ENCODE peak calls at places on chromosomes 16 and 17, in six cellular contexts. One of them, this sample, is unnamed.

GRCh38 chr17:2405247-2405926 is 4.5 kb upstream of the MNT start:
- DNase-seq in testis: peak
- DNase-seq in lower leg skin: peak
- DNase-seq in activated T-helper 1 cell treated with anti-CD3 and anti-CD28 coated beads, Interleukin-12 subunit alpha, Interleukin-12 subunit beta, Interleukin-2, Interleukin-4 antibody, amounts not matched to agents 30 ng/mL and 10 ng/mL and 1 ng/mL, durations not matched to agents 14 hours and 24 hours and 36 hours: no peak
- DNase-seq in activated CD4-positive, alpha-beta T cell treated with anti-CD3 and anti-CD28 coated beads for 48 hours: no peak
- DNase-seq in left colon: no peak
- DNase-seq in this sample: peak

GRCh38 chr16:68272501-68273209 is 8.3 kb downstream of the SLC7A6 start:
- DNase-seq in activated T-helper 1 cell treated with anti-CD3 and anti-CD28 coated beads, Interleukin-12 subunit alpha, Interleukin-12 subunit beta, Interleukin-2, Interleukin-4 antibody, amounts not matched to agents 30 ng/mL and 10 ng/mL and 1 ng/mL, durations not matched to agents 14 hours and 24 hours and 36 hours: no peak
- DNase-seq in lower leg skin: no peak
- DNase-seq in activated CD4-positive, alpha-beta T cell treated with anti-CD3 and anti-CD28 coated beads for 48 hours: no peak
- DNase-seq in left colon: peak
- DNase-seq in testis: no peak
- DNase-seq in this sample: no peak

GRCh38 chr17:78351449-78352006 is 8.3 kb downstream of the SOCS3 start:
- DNase-seq in activated T-helper 1 cell treated with anti-CD3 and anti-CD28 coated beads, Interleukin-12 subunit alpha, Interleukin-12 subunit beta, Interleukin-2, Interleukin-4 antibody, amounts not matched to agents 30 ng/mL and 10 ng/mL and 1 ng/mL, durations not matched to agents 14 hours and 24 hours and 36 hours: no peak
- DNase-seq in testis: peak
- DNase-seq in activated CD4-positive, alpha-beta T cell treated with anti-CD3 and anti-CD28 coated beads for 48 hours: no peak
- DNase-seq in left colon: peak
- DNase-seq in lower leg skin: peak
- DNase-seq in this sample: peak

GRCh38 chr16:20242568-20243240 is 84.6 kb downstream of the GP2 start:
- DNase-seq in lower leg skin: no peak
- DNase-seq in activated T-helper 1 cell treated with anti-CD3 and anti-CD28 coated beads, Interleukin-12 subunit alpha, Interleukin-12 subunit beta, Interleukin-2, Interleukin-4 antibody, amounts not matched to agents 30 ng/mL and 10 ng/mL and 1 ng/mL, durations not matched to agents 14 hours and 24 hours and 36 hours: no peak
- DNase-seq in activated CD4-positive, alpha-beta T cell treated with anti-CD3 and anti-CD28 coated beads for 48 hours: no peak
- DNase-seq in left colon: no peak
- DNase-seq in testis: no peak
- DNase-seq in this sample: no peak

GRCh38 chr17:2837147-2837561 is 40.9 kb downstream of the RAP1GAP2 start:
- DNase-seq in activated T-helper 1 cell treated with anti-CD3 and anti-CD28 coated beads, Interleukin-12 subunit alpha, Interleukin-12 subunit beta, Interleukin-2, Interleukin-4 antibody, amounts not matched to agents 30 ng/mL and 10 ng/mL and 1 ng/mL, durations not matched to agents 14 hours and 24 hours and 36 hours: no peak
- DNase-seq in testis: no peak
- DNase-seq in lower leg skin: no peak
- DNase-seq in activated CD4-positive, alpha-beta T cell treated with anti-CD3 and anti-CD28 coated beads for 48 hours: peak
- DNase-seq in left colon: no peak
- DNase-seq in this sample: no peak

GRCh38 chr16:88667496-88667895 is 4.6 kb upstream of the MVD start:
- DNase-seq in lower leg skin: no peak
- DNase-seq in left colon: no peak
- DNase-seq in activated CD4-positive, alpha-beta T cell treated with anti-CD3 and anti-CD28 coated beads for 48 hours: no peak
- DNase-seq in activated T-helper 1 cell treated with anti-CD3 and anti-CD28 coated beads, Interleukin-12 subunit alpha, Interleukin-12 subunit beta, Interleukin-2, Interleukin-4 antibody, amounts not matched to agents 30 ng/mL and 10 ng/mL and 1 ng/mL, durations not matched to agents 14 hours and 24 hours and 36 hours: no peak
- DNase-seq in testis: no peak
- DNase-seq in this sample: no peak

GRCh38 chr16:56263711-56264608 is 72.7 kb downstream of the GNAO1 start:
- DNase-seq in activated CD4-positive, alpha-beta T cell treated with anti-CD3 and anti-CD28 coated beads for 48 hours: no peak
- DNase-seq in left colon: no peak
- DNase-seq in testis: no peak
- DNase-seq in lower leg skin: peak
- DNase-seq in activated T-helper 1 cell treated with anti-CD3 and anti-CD28 coated beads, Interleukin-12 subunit alpha, Interleukin-12 subunit beta, Interleukin-2, Interleukin-4 antibody, amounts not matched to agents 30 ng/mL and 10 ng/mL and 1 ng/mL, durations not matched to agents 14 hours and 24 hours and 36 hours: no peak
- DNase-seq in this sample: no peak

GRCh38 chr16:79608976-79609375 is 8.4 kb upstream of the MAF start:
- DNase-seq in activated T-helper 1 cell treated with anti-CD3 and anti-CD28 coated beads, Interleukin-12 subunit alpha, Interleukin-12 subunit beta, Interleukin-2, Interleukin-4 antibody, amounts not matched to agents 30 ng/mL and 10 ng/mL and 1 ng/mL, durations not matched to agents 14 hours and 24 hours and 36 hours: no peak
- DNase-seq in lower leg skin: no peak
- DNase-seq in activated CD4-positive, alpha-beta T cell treated with anti-CD3 and anti-CD28 coated beads for 48 hours: no peak
- DNase-seq in testis: no peak
- DNase-seq in left colon: no peak
- DNase-seq in this sample: no peak

GRCh38 chr16:86424968-86425367 is 85.4 kb upstream of the FOXF1 start:
- DNase-seq in testis: no peak
- DNase-seq in left colon: no peak
- DNase-seq in lower leg skin: no peak
- DNase-seq in activated T-helper 1 cell treated with anti-CD3 and anti-CD28 coated beads, Interleukin-12 subunit alpha, Interleukin-12 subunit beta, Interleukin-2, Interleukin-4 antibody, amounts not matched to agents 30 ng/mL and 10 ng/mL and 1 ng/mL, durations not matched to agents 14 hours and 24 hours and 36 hours: no peak
- DNase-seq in activated CD4-positive, alpha-beta T cell treated with anti-CD3 and anti-CD28 coated beads for 48 hours: no peak
- DNase-seq in this sample: no peak

GRCh38 chr16:1870365-1871082 is 1.4 kb downstream of the MEIOB start:
- DNase-seq in left colon: no peak
- DNase-seq in activated CD4-positive, alpha-beta T cell treated with anti-CD3 and anti-CD28 coated beads for 48 hours: no peak
- DNase-seq in testis: no peak
- DNase-seq in activated T-helper 1 cell treated with anti-CD3 and anti-CD28 coated beads, Interleukin-12 subunit alpha, Interleukin-12 subunit beta, Interleukin-2, Interleukin-4 antibody, amounts not matched to agents 30 ng/mL and 10 ng/mL and 1 ng/mL, durations not matched to agents 14 hours and 24 hours and 36 hours: no peak
- DNase-seq in lower leg skin: no peak
- DNase-seq in this sample: peak

GRCh38 chr17:47720196-47720595 is 12.8 kb upstream of the TBX21 start:
- DNase-seq in testis: no peak
- DNase-seq in activated T-helper 1 cell treated with anti-CD3 and anti-CD28 coated beads, Interleukin-12 subunit alpha, Interleukin-12 subunit beta, Interleukin-2, Interleukin-4 antibody, amounts not matched to agents 30 ng/mL and 10 ng/mL and 1 ng/mL, durations not matched to agents 14 hours and 24 hours and 36 hours: no peak
- DNase-seq in left colon: no peak
- DNase-seq in lower leg skin: no peak
- DNase-seq in activated CD4-positive, alpha-beta T cell treated with anti-CD3 and anti-CD28 coated beads for 48 hours: no peak
- DNase-seq in this sample: no peak

GRCh38 chr17:65990593-65990992 is 201.3 kb downstream of the CEP112 start:
- DNase-seq in activated CD4-positive, alpha-beta T cell treated with anti-CD3 and anti-CD28 coated beads for 48 hours: no peak
- DNase-seq in activated T-helper 1 cell treated with anti-CD3 and anti-CD28 coated beads, Interleukin-12 subunit alpha, Interleukin-12 subunit beta, Interleukin-2, Interleukin-4 antibody, amounts not matched to agents 30 ng/mL and 10 ng/mL and 1 ng/mL, durations not matched to agents 14 hours and 24 hours and 36 hours: no peak
- DNase-seq in left colon: no peak
- DNase-seq in lower leg skin: no peak
- DNase-seq in testis: no peak
- DNase-seq in this sample: no peak

GRCh38 chr16:89120921-89121351 is 27.3 kb downstream of the ACSF3 start:
- DNase-seq in left colon: peak
- DNase-seq in activated T-helper 1 cell treated with anti-CD3 and anti-CD28 coated beads, Interleukin-12 subunit alpha, Interleukin-12 subunit beta, Interleukin-2, Interleukin-4 antibody, amounts not matched to agents 30 ng/mL and 10 ng/mL and 1 ng/mL, durations not matched to agents 14 hours and 24 hours and 36 hours: no peak
- DNase-seq in lower leg skin: no peak
- DNase-seq in testis: peak
- DNase-seq in activated CD4-positive, alpha-beta T cell treated with anti-CD3 and anti-CD28 coated beads for 48 hours: no peak
- DNase-seq in this sample: no peak

GRCh38 chr16:75764154-75764768 is 38.0 kb upstream of the CPHXL start:
- DNase-seq in testis: peak
- DNase-seq in left colon: peak
- DNase-seq in lower leg skin: no peak
- DNase-seq in activated CD4-positive, alpha-beta T cell treated with anti-CD3 and anti-CD28 coated beads for 48 hours: peak
- DNase-seq in activated T-helper 1 cell treated with anti-CD3 and anti-CD28 coated beads, Interleukin-12 subunit alpha, Interleukin-12 subunit beta, Interleukin-2, Interleukin-4 antibody, amounts not matched to agents 30 ng/mL and 10 ng/mL and 1 ng/mL, durations not matched to agents 14 hours and 24 hours and 36 hours: peak
- DNase-seq in this sample: peak

GRCh38 chr17:48037036-48037881 is at the start of gene COPZ2:
- DNase-seq in activated CD4-positive, alpha-beta T cell treated with anti-CD3 and anti-CD28 coated beads for 48 hours: peak
- DNase-seq in activated T-helper 1 cell treated with anti-CD3 and anti-CD28 coated beads, Interleukin-12 subunit alpha, Interleukin-12 subunit beta, Interleukin-2, Interleukin-4 antibody, amounts not matched to agents 30 ng/mL and 10 ng/mL and 1 ng/mL, durations not matched to agents 14 hours and 24 hours and 36 hours: peak
- DNase-seq in testis: peak
- DNase-seq in lower leg skin: peak
- DNase-seq in left colon: peak
- DNase-seq in this sample: peak

GRCh38 chr16:28326881-28327610 is 34.7 kb downstream of the SBK1 start:
- DNase-seq in testis: peak
- DNase-seq in left colon: peak
- DNase-seq in lower leg skin: peak
- DNase-seq in activated T-helper 1 cell treated with anti-CD3 and anti-CD28 coated beads, Interleukin-12 subunit alpha, Interleukin-12 subunit beta, Interleukin-2, Interleukin-4 antibody, amounts not matched to agents 30 ng/mL and 10 ng/mL and 1 ng/mL, durations not matched to agents 14 hours and 24 hours and 36 hours: peak
- DNase-seq in activated CD4-positive, alpha-beta T cell treated with anti-CD3 and anti-CD28 coated beads for 48 hours: peak
- DNase-seq in this sample: peak

GRCh38 chr16:10231563-10231962 is 49.3 kb upstream of the GRIN2A start:
- DNase-seq in lower leg skin: no peak
- DNase-seq in left colon: no peak
- DNase-seq in activated CD4-positive, alpha-beta T cell treated with anti-CD3 and anti-CD28 coated beads for 48 hours: no peak
- DNase-seq in activated T-helper 1 cell treated with anti-CD3 and anti-CD28 coated beads, Interleukin-12 subunit alpha, Interleukin-12 subunit beta, Interleukin-2, Interleukin-4 antibody, amounts not matched to agents 30 ng/mL and 10 ng/mL and 1 ng/mL, durations not matched to agents 14 hours and 24 hours and 36 hours: no peak
- DNase-seq in testis: no peak
- DNase-seq in this sample: no peak

GRCh38 chr17:38617074-38617860 is 11.5 kb upstream of the SRCIN1 start:
- DNase-seq in activated T-helper 1 cell treated with anti-CD3 and anti-CD28 coated beads, Interleukin-12 subunit alpha, Interleukin-12 subunit beta, Interleukin-2, Interleukin-4 antibody, amounts not matched to agents 30 ng/mL and 10 ng/mL and 1 ng/mL, durations not matched to agents 14 hours and 24 hours and 36 hours: no peak
- DNase-seq in lower leg skin: no peak
- DNase-seq in activated CD4-positive, alpha-beta T cell treated with anti-CD3 and anti-CD28 coated beads for 48 hours: no peak
- DNase-seq in testis: no peak
- DNase-seq in left colon: peak
- DNase-seq in this sample: no peak

GRCh38 chr16:73113326-73113720 is 65.4 kb upstream of the ZFHX3 start:
- DNase-seq in testis: no peak
- DNase-seq in activated T-helper 1 cell treated with anti-CD3 and anti-CD28 coated beads, Interleukin-12 subunit alpha, Interleukin-12 subunit beta, Interleukin-2, Interleukin-4 antibody, amounts not matched to agents 30 ng/mL and 10 ng/mL and 1 ng/mL, durations not matched to agents 14 hours and 24 hours and 36 hours: no peak
- DNase-seq in lower leg skin: no peak
- DNase-seq in left colon: no peak
- DNase-seq in activated CD4-positive, alpha-beta T cell treated with anti-CD3 and anti-CD28 coated beads for 48 hours: no peak
- DNase-seq in this sample: peak

GRCh38 chr17:27798376-27798775 is 2.0 kb downstream of the NOS2 start:
- DNase-seq in left colon: no peak
- DNase-seq in testis: no peak
- DNase-seq in activated CD4-positive, alpha-beta T cell treated with anti-CD3 and anti-CD28 coated beads for 48 hours: no peak
- DNase-seq in lower leg skin: no peak
- DNase-seq in activated T-helper 1 cell treated with anti-CD3 and anti-CD28 coated beads, Interleukin-12 subunit alpha, Interleukin-12 subunit beta, Interleukin-2, Interleukin-4 antibody, amounts not matched to agents 30 ng/mL and 10 ng/mL and 1 ng/mL, durations not matched to agents 14 hours and 24 hours and 36 hours: no peak
- DNase-seq in this sample: no peak

GRCh38 chr17:78925662-78926555 is 722 bp upstream of the TIMP2 start:
- DNase-seq in left colon: peak
- DNase-seq in activated CD4-positive, alpha-beta T cell treated with anti-CD3 and anti-CD28 coated beads for 48 hours: no peak
- DNase-seq in testis: peak
- DNase-seq in activated T-helper 1 cell treated with anti-CD3 and anti-CD28 coated beads, Interleukin-12 subunit alpha, Interleukin-12 subunit beta, Interleukin-2, Interleukin-4 antibody, amounts not matched to agents 30 ng/mL and 10 ng/mL and 1 ng/mL, durations not matched to agents 14 hours and 24 hours and 36 hours: no peak
- DNase-seq in lower leg skin: peak
- DNase-seq in this sample: peak

GRCh38 chr16:89007371-89008249 is 30.6 kb upstream of the CBFA2T3 start:
- DNase-seq in activated T-helper 1 cell treated with anti-CD3 and anti-CD28 coated beads, Interleukin-12 subunit alpha, Interleukin-12 subunit beta, Interleukin-2, Interleukin-4 antibody, amounts not matched to agents 30 ng/mL and 10 ng/mL and 1 ng/mL, durations not matched to agents 14 hours and 24 hours and 36 hours: no peak
- DNase-seq in testis: no peak
- DNase-seq in activated CD4-positive, alpha-beta T cell treated with anti-CD3 and anti-CD28 coated beads for 48 hours: no peak
- DNase-seq in left colon: no peak
- DNase-seq in lower leg skin: no peak
- DNase-seq in this sample: no peak

GRCh38 chr17:15943971-15944719 is 785 bp upstream of the ADORA2B start:
- DNase-seq in testis: no peak
- DNase-seq in left colon: no peak
- DNase-seq in activated CD4-positive, alpha-beta T cell treated with anti-CD3 and anti-CD28 coated beads for 48 hours: no peak
- DNase-seq in lower leg skin: no peak
- DNase-seq in activated T-helper 1 cell treated with anti-CD3 and anti-CD28 coated beads, Interleukin-12 subunit alpha, Interleukin-12 subunit beta, Interleukin-2, Interleukin-4 antibody, amounts not matched to agents 30 ng/mL and 10 ng/mL and 1 ng/mL, durations not matched to agents 14 hours and 24 hours and 36 hours: no peak
- DNase-seq in this sample: no peak

GRCh38 chr17:7393613-7394451 is 493 bp downstream of the PLSCR3 start:
- DNase-seq in activated CD4-positive, alpha-beta T cell treated with anti-CD3 and anti-CD28 coated beads for 48 hours: peak
- DNase-seq in lower leg skin: no peak
- DNase-seq in left colon: peak
- DNase-seq in testis: no peak
- DNase-seq in activated T-helper 1 cell treated with anti-CD3 and anti-CD28 coated beads, Interleukin-12 subunit alpha, Interleukin-12 subunit beta, Interleukin-2, Interleukin-4 antibody, amounts not matched to agents 30 ng/mL and 10 ng/mL and 1 ng/mL, durations not matched to agents 14 hours and 24 hours and 36 hours: peak
- DNase-seq in this sample: peak

GRCh38 chr17:47275245-47275984 is 21.8 kb downstream of the ITGB3 start:
- DNase-seq in testis: peak
- DNase-seq in left colon: peak
- DNase-seq in activated T-helper 1 cell treated with anti-CD3 and anti-CD28 coated beads, Interleukin-12 subunit alpha, Interleukin-12 subunit beta, Interleukin-2, Interleukin-4 antibody, amounts not matched to agents 30 ng/mL and 10 ng/mL and 1 ng/mL, durations not matched to agents 14 hours and 24 hours and 36 hours: no peak
- DNase-seq in lower leg skin: peak
- DNase-seq in activated CD4-positive, alpha-beta T cell treated with anti-CD3 and anti-CD28 coated beads for 48 hours: no peak
- DNase-seq in this sample: peak

GRCh38 chr16:17414421-17414820 is 56.3 kb downstream of the XYLT1 start:
- DNase-seq in left colon: no peak
- DNase-seq in lower leg skin: no peak
- DNase-seq in activated T-helper 1 cell treated with anti-CD3 and anti-CD28 coated beads, Interleukin-12 subunit alpha, Interleukin-12 subunit beta, Interleukin-2, Interleukin-4 antibody, amounts not matched to agents 30 ng/mL and 10 ng/mL and 1 ng/mL, durations not matched to agents 14 hours and 24 hours and 36 hours: no peak
- DNase-seq in testis: no peak
- DNase-seq in activated CD4-positive, alpha-beta T cell treated with anti-CD3 and anti-CD28 coated beads for 48 hours: peak
- DNase-seq in this sample: no peak

GRCh38 chr16:28175715-28176114 is 36.0 kb downstream of the XPO6 start:
- DNase-seq in activated CD4-positive, alpha-beta T cell treated with anti-CD3 and anti-CD28 coated beads for 48 hours: no peak
- DNase-seq in left colon: no peak
- DNase-seq in testis: no peak
- DNase-seq in activated T-helper 1 cell treated with anti-CD3 and anti-CD28 coated beads, Interleukin-12 subunit alpha, Interleukin-12 subunit beta, Interleukin-2, Interleukin-4 antibody, amounts not matched to agents 30 ng/mL and 10 ng/mL and 1 ng/mL, durations not matched to agents 14 hours and 24 hours and 36 hours: no peak
- DNase-seq in lower leg skin: no peak
- DNase-seq in this sample: no peak

GRCh38 chr17:49252148-49252682 is 21.6 kb upstream of the PHOSPHO1 start:
- DNase-seq in left colon: no peak
- DNase-seq in activated CD4-positive, alpha-beta T cell treated with anti-CD3 and anti-CD28 coated beads for 48 hours: no peak
- DNase-seq in activated T-helper 1 cell treated with anti-CD3 and anti-CD28 coated beads, Interleukin-12 subunit alpha, Interleukin-12 subunit beta, Interleukin-2, Interleukin-4 antibody, amounts not matched to agents 30 ng/mL and 10 ng/mL and 1 ng/mL, durations not matched to agents 14 hours and 24 hours and 36 hours: no peak
- DNase-seq in testis: no peak
- DNase-seq in lower leg skin: no peak
- DNase-seq in this sample: peak

GRCh38 chr16:20879175-20880053 is 20.7 kb downstream of the DCUN1D3 start:
- DNase-seq in left colon: no peak
- DNase-seq in lower leg skin: no peak
- DNase-seq in activated CD4-positive, alpha-beta T cell treated with anti-CD3 and anti-CD28 coated beads for 48 hours: no peak
- DNase-seq in activated T-helper 1 cell treated with anti-CD3 and anti-CD28 coated beads, Interleukin-12 subunit alpha, Interleukin-12 subunit beta, Interleukin-2, Interleukin-4 antibody, amounts not matched to agents 30 ng/mL and 10 ng/mL and 1 ng/mL, durations not matched to agents 14 hours and 24 hours and 36 hours: no peak
- DNase-seq in testis: no peak
- DNase-seq in this sample: peak

GRCh38 chr17:65545708-65546523 is 15.5 kb downstream of the AXIN2 start:
- DNase-seq in left colon: no peak
- DNase-seq in activated T-helper 1 cell treated with anti-CD3 and anti-CD28 coated beads, Interleukin-12 subunit alpha, Interleukin-12 subunit beta, Interleukin-2, Interleukin-4 antibody, amounts not matched to agents 30 ng/mL and 10 ng/mL and 1 ng/mL, durations not matched to agents 14 hours and 24 hours and 36 hours: no peak
- DNase-seq in activated CD4-positive, alpha-beta T cell treated with anti-CD3 and anti-CD28 coated beads for 48 hours: no peak
- DNase-seq in lower leg skin: no peak
- DNase-seq in testis: no peak
- DNase-seq in this sample: no peak

GRCh38 chr16:16933861-16934260 is 536.9 kb downstream of the XYLT1 start:
- DNase-seq in activated T-helper 1 cell treated with anti-CD3 and anti-CD28 coated beads, Interleukin-12 subunit alpha, Interleukin-12 subunit beta, Interleukin-2, Interleukin-4 antibody, amounts not matched to agents 30 ng/mL and 10 ng/mL and 1 ng/mL, durations not matched to agents 14 hours and 24 hours and 36 hours: no peak
- DNase-seq in testis: no peak
- DNase-seq in lower leg skin: no peak
- DNase-seq in activated CD4-positive, alpha-beta T cell treated with anti-CD3 and anti-CD28 coated beads for 48 hours: no peak
- DNase-seq in left colon: no peak
- DNase-seq in this sample: no peak

GRCh38 chr17:77700165-77700881 is 258.2 kb upstream of the TNRC6C start:
- DNase-seq in left colon: no peak
- DNase-seq in testis: no peak
- DNase-seq in lower leg skin: peak
- DNase-seq in activated T-helper 1 cell treated with anti-CD3 and anti-CD28 coated beads, Interleukin-12 subunit alpha, Interleukin-12 subunit beta, Interleukin-2, Interleukin-4 antibody, amounts not matched to agents 30 ng/mL and 10 ng/mL and 1 ng/mL, durations not matched to agents 14 hours and 24 hours and 36 hours: no peak
- DNase-seq in activated CD4-positive, alpha-beta T cell treated with anti-CD3 and anti-CD28 coated beads for 48 hours: no peak
- DNase-seq in this sample: no peak

GRCh38 chr16:82672676-82673075 is 45.9 kb downstream of the CDH13 start:
- DNase-seq in lower leg skin: no peak
- DNase-seq in left colon: no peak
- DNase-seq in activated CD4-positive, alpha-beta T cell treated with anti-CD3 and anti-CD28 coated beads for 48 hours: no peak
- DNase-seq in activated T-helper 1 cell treated with anti-CD3 and anti-CD28 coated beads, Interleukin-12 subunit alpha, Interleukin-12 subunit beta, Interleukin-2, Interleukin-4 antibody, amounts not matched to agents 30 ng/mL and 10 ng/mL and 1 ng/mL, durations not matched to agents 14 hours and 24 hours and 36 hours: no peak
- DNase-seq in testis: no peak
- DNase-seq in this sample: no peak

This sample was measured in GM23248.